ENCODE peak calls at places on chromosomes 1 and 21, in five cellular contexts. V is mesenchymal stem cell; J is small intestine; D is naive thymus-derived CD8-positive, alpha-beta T cell; M is NCI-H1105 treated with DMSO at 0.1 percent for 48 hours. A is an unnamed sample.

GRCh38 chr1:235575597-235575996 is 71.3 kb upstream of the B3GALNT2 start:
- DNase-seq in M (no peak), J (no peak), D (no peak), V (no peak), A (no peak)

GRCh38 chr1:167223144-167224103 is 2.7 kb downstream of the POU2F1 start:
- DNase-seq in V (peak), M (no peak), D (no peak), J (peak), A (no peak)

GRCh38 chr1:207883660-207884245 is 27.2 kb downstream of the CD34 start:
- DNase-seq in D (no peak), V (no peak), J (no peak), M (no peak), A (no peak)

GRCh38 chr1:212162635-212163034 is 122.6 kb upstream of the PPP2R5A start:
- DNase-seq in J (no peak), M (peak), D (no peak), V (peak), A (peak)

GRCh38 chr1:238647877-238648276 is 738.5 kb upstream of the CHRM3 start:
- DNase-seq in D (no peak), V (peak), M (no peak), J (no peak), A (no peak)

GRCh38 chr21:42164064-42164789 is 54.7 kb upstream of the ABCG1 start:
- DNase-seq in J (peak), V (peak), M (peak), D (no peak), A (peak)

GRCh38 chr1:44973645-44974044 is 12.8 kb downstream of the EIF2B3 start:
- DNase-seq in J (no peak), M (no peak), D (no peak), V (no peak), A (no peak)

GRCh38 chr1:23577056-23577985 is 18.0 kb upstream of the ID3 start:
- DNase-seq in V (peak), J (peak), M (no peak), D (no peak), A (no peak)

GRCh38 chr1:164664127-164664526 is 105.1 kb downstream of the PBX1 start:
- DNase-seq in M (no peak), V (no peak), J (no peak), D (no peak), A (no peak)

GRCh38 chr1:170661646-170662411 is 2.1 kb upstream of the PRRX1 start:
- DNase-seq in J (no peak), M (peak), V (peak), D (no peak), A (no peak)

GRCh38 chr21:26925122-26925521 is 41.8 kb downstream of the ADAMTS5 start:
- DNase-seq in M (no peak), J (no peak), V (no peak), D (no peak), A (no peak)

GRCh38 chr1:236209185-236209584 is 66.8 kb downstream of the GPR137B start:
- DNase-seq in M (no peak), D (no peak), J (no peak), V (no peak), A (no peak)

GRCh38 chr1:32291145-32291707 is 657 bp upstream of the HDAC1 start:
- DNase-seq in M (no peak), D (no peak), V (peak), J (peak), A (no peak)

GRCh38 chr1:93744299-93744988 is 62.8 kb upstream of the BCAR3 start:
- DNase-seq in J (no peak), D (no peak), V (no peak), M (no peak), A (no peak)

GRCh38 chr1:36124404-36125128 is 456 bp downstream of the COL8A2 start:
- DNase-seq in M (no peak), V (no peak), D (no peak), J (no peak), A (no peak)

GRCh38 chr21:44572959-44573583 is 458 bp upstream of the KRTAP10-4 start:
- DNase-seq in D (no peak), V (peak), M (no peak), J (no peak), A (no peak)

GRCh38 chr1:119133987-119134386 is 6.5 kb downstream of the WARS2 start:
- DNase-seq in D (no peak), J (no peak), V (no peak), M (no peak), A (no peak)

GRCh38 chr1:145891143-145891542 is 5.5 kb upstream of the ANKRD35 start:
- DNase-seq in J (no peak), V (no peak), M (no peak), D (no peak), A (no peak)

GRCh38 chr1:27325286-27325685 is 3.3 kb downstream of the TMEM222 start:
- DNase-seq in D (no peak), M (no peak), J (no peak), V (no peak), A (no peak)

GRCh38 chr1:119452085-119452484 is 37.1 kb downstream of the HSD3B2 start:
- DNase-seq in J (no peak), D (no peak), V (no peak), M (no peak), A (no peak)

GRCh38 chr1:18926315-18927081 is 24.1 kb upstream of the ALDH4A1 start:
- DNase-seq in M (no peak), J (peak), D (peak), V (peak), A (peak)

GRCh38 chr1:161081519-161081918 is 7.8 kb downstream of the NECTIN4 start:
- DNase-seq in D (no peak), V (no peak), M (no peak), J (no peak), A (no peak)

GRCh38 chr1:18440385-18441226 is 40.1 kb upstream of the KLHDC7A start:
- DNase-seq in V (no peak), M (no peak), D (no peak), J (no peak), A (no peak)

GRCh38 chr1:115229016-115229415 is 109.0 kb downstream of the NGF start:
- DNase-seq in V (no peak), D (no peak), M (peak), J (peak), A (no peak)

GRCh38 chr1:229070168-229070567 is 200.7 kb upstream of the RAB4A start:
- DNase-seq in D (no peak), V (peak), M (peak), J (peak), A (no peak)

A was measured in naive thymus-derived CD4-positive, alpha-beta T cell.